ENCODE peak calls at places on chromosomes 5 and 9, in seven cellular contexts. One of them, this sample, is unnamed.

GRCh38 chr5:181189363-181189961 is 15.5 kb downstream of the TRIM7 start:
- DNase-seq in adrenal gland: no peak
- DNase-seq in spleen: peak; percentile 89
- DNase-seq in breast epithelium: no peak
- DNase-seq in heart left ventricle: peak; percentile 48
- DNase-seq in A549: no peak
- DNase-seq in right lobe of liver: no peak
- DNase-seq in this sample: no peak

GRCh38 chr5:83473344-83474169 is 2.0 kb downstream of the VCAN start:
- DNase-seq in adrenal gland: peak; percentile 88
- DNase-seq in spleen: peak; percentile 85
- DNase-seq in breast epithelium: peak; percentile 83
- DNase-seq in heart left ventricle: peak; percentile 88
- DNase-seq in A549: peak; percentile 92
- DNase-seq in right lobe of liver: peak; percentile 66
- DNase-seq in this sample: peak; percentile 99

GRCh38 chr9:14107977-14108376 is 206.0 kb downstream of the NFIB start:
- DNase-seq in adrenal gland: no peak
- DNase-seq in spleen: no peak
- DNase-seq in breast epithelium: no peak
- DNase-seq in heart left ventricle: no peak
- DNase-seq in A549: no peak
- DNase-seq in right lobe of liver: no peak
- DNase-seq in this sample: no peak

GRCh38 chr9:93644397-93645088 is 68.2 kb downstream of the PHF2 start:
- DNase-seq in adrenal gland: peak; percentile 7
- DNase-seq in spleen: peak; percentile 58
- DNase-seq in breast epithelium: no peak
- DNase-seq in heart left ventricle: no peak
- DNase-seq in A549: no peak
- DNase-seq in right lobe of liver: peak; percentile 37
- DNase-seq in this sample: no peak

GRCh38 chr5:15834596-15835245 is 334.7 kb downstream of the FBXL7 start:
- DNase-seq in adrenal gland: no peak
- DNase-seq in spleen: no peak
- DNase-seq in breast epithelium: no peak
- DNase-seq in heart left ventricle: no peak
- DNase-seq in A549: no peak
- DNase-seq in right lobe of liver: no peak
- DNase-seq in this sample: no peak

GRCh38 chr5:86354664-86355063 is 263.1 kb upstream of the COX7C start:
- DNase-seq in adrenal gland: no peak
- DNase-seq in spleen: no peak
- DNase-seq in breast epithelium: no peak
- DNase-seq in heart left ventricle: no peak
- DNase-seq in A549: no peak
- DNase-seq in right lobe of liver: no peak
- DNase-seq in this sample: no peak

GRCh38 chr5:174571662-174572397 is 152.6 kb upstream of the MSX2 start:
- DNase-seq in adrenal gland: peak; percentile 79
- DNase-seq in spleen: no peak
- DNase-seq in breast epithelium: peak; percentile 72
- DNase-seq in heart left ventricle: peak; percentile 37
- DNase-seq in A549: peak; percentile 87
- DNase-seq in right lobe of liver: no peak
- DNase-seq in this sample: no peak

GRCh38 chr9:90942555-90942954 is 140.9 kb downstream of the SYK start:
- DNase-seq in adrenal gland: no peak
- DNase-seq in spleen: no peak
- DNase-seq in breast epithelium: peak; percentile 88
- DNase-seq in heart left ventricle: no peak
- DNase-seq in A549: no peak
- DNase-seq in right lobe of liver: no peak
- DNase-seq in this sample: no peak

GRCh38 chr5:103542441-103542840 is 20.1 kb downstream of the NUDT12 start:
- DNase-seq in adrenal gland: no peak
- DNase-seq in spleen: no peak
- DNase-seq in breast epithelium: no peak
- DNase-seq in heart left ventricle: no peak
- DNase-seq in A549: no peak
- DNase-seq in right lobe of liver: no peak
- DNase-seq in this sample: no peak

GRCh38 chr5:169256191-169256590 is 44.7 kb downstream of the SLIT3 start:
- DNase-seq in adrenal gland: no peak
- DNase-seq in spleen: no peak
- DNase-seq in breast epithelium: no peak
- DNase-seq in heart left ventricle: no peak
- DNase-seq in A549: no peak
- DNase-seq in right lobe of liver: no peak
- DNase-seq in this sample: no peak

GRCh38 chr9:111868475-111868874 is 28.1 kb upstream of the UGCG start:
- DNase-seq in adrenal gland: no peak
- DNase-seq in spleen: no peak
- DNase-seq in breast epithelium: no peak
- DNase-seq in heart left ventricle: no peak
- DNase-seq in A549: no peak
- DNase-seq in right lobe of liver: no peak
- DNase-seq in this sample: no peak

GRCh38 chr5:142674438-142675210 is 11.3 kb downstream of the FGF1 start:
- DNase-seq in adrenal gland: no peak
- DNase-seq in spleen: no peak
- DNase-seq in breast epithelium: no peak
- DNase-seq in heart left ventricle: peak; percentile 48
- DNase-seq in A549: no peak
- DNase-seq in right lobe of liver: no peak
- DNase-seq in this sample: no peak

GRCh38 chr5:113390224-113390623 is 44.6 kb downstream of the TSSK1B start:
- DNase-seq in adrenal gland: no peak
- DNase-seq in spleen: no peak
- DNase-seq in breast epithelium: no peak
- DNase-seq in heart left ventricle: no peak
- DNase-seq in A549: no peak
- DNase-seq in right lobe of liver: no peak
- DNase-seq in this sample: no peak

GRCh38 chr5:120419110-120419509 is 45.0 kb upstream of the PRR16 start:
- DNase-seq in adrenal gland: no peak
- DNase-seq in spleen: no peak
- DNase-seq in breast epithelium: no peak
- DNase-seq in heart left ventricle: no peak
- DNase-seq in A549: no peak
- DNase-seq in right lobe of liver: no peak
- DNase-seq in this sample: no peak

GRCh38 chr9:80592413-80592812 is 1020.6 kb downstream of the TLE4 start:
- DNase-seq in adrenal gland: no peak
- DNase-seq in spleen: no peak
- DNase-seq in breast epithelium: no peak
- DNase-seq in heart left ventricle: no peak
- DNase-seq in A549: no peak
- DNase-seq in right lobe of liver: no peak
- DNase-seq in this sample: no peak

GRCh38 chr5:179732918-179733763 is 519 bp downstream of the MAML1 start:
- DNase-seq in adrenal gland: peak; percentile 56
- DNase-seq in spleen: peak; percentile 92
- DNase-seq in breast epithelium: peak; percentile 25
- DNase-seq in heart left ventricle: peak; percentile 49
- DNase-seq in A549: peak; percentile 30
- DNase-seq in right lobe of liver: peak; percentile 73
- DNase-seq in this sample: peak; percentile 87

GRCh38 chr9:4746278-4746677 is 5.3 kb upstream of the AK3 start:
- DNase-seq in adrenal gland: no peak
- DNase-seq in spleen: no peak
- DNase-seq in breast epithelium: no peak
- DNase-seq in heart left ventricle: no peak
- DNase-seq in A549: no peak
- DNase-seq in right lobe of liver: no peak
- DNase-seq in this sample: no peak

GRCh38 chr5:62457071-62457470 is 44.5 kb downstream of the IPO11 start:
- DNase-seq in adrenal gland: no peak
- DNase-seq in spleen: no peak
- DNase-seq in breast epithelium: no peak
- DNase-seq in heart left ventricle: no peak
- DNase-seq in A549: no peak
- DNase-seq in right lobe of liver: no peak
- DNase-seq in this sample: no peak

GRCh38 chr5:103205991-103206700 is 52.4 kb upstream of the MACIR start:
- DNase-seq in adrenal gland: no peak
- DNase-seq in spleen: no peak
- DNase-seq in breast epithelium: no peak
- DNase-seq in heart left ventricle: no peak
- DNase-seq in A549: no peak
- DNase-seq in right lobe of liver: no peak
- DNase-seq in this sample: no peak

GRCh38 chr5:91641730-91642350 is 258.7 kb upstream of the ARRDC3 start:
- DNase-seq in adrenal gland: no peak
- DNase-seq in spleen: no peak
- DNase-seq in breast epithelium: no peak
- DNase-seq in heart left ventricle: no peak
- DNase-seq in A549: peak; percentile 4
- DNase-seq in right lobe of liver: no peak
- DNase-seq in this sample: no peak

GRCh38 chr5:57863661-57864060 is 381.1 kb upstream of the ACTBL2 start:
- DNase-seq in adrenal gland: no peak
- DNase-seq in spleen: no peak
- DNase-seq in breast epithelium: no peak
- DNase-seq in heart left ventricle: no peak
- DNase-seq in A549: no peak
- DNase-seq in right lobe of liver: no peak
- DNase-seq in this sample: no peak

GRCh38 chr5:36642089-36642488 is 35.7 kb downstream of the SLC1A3 start:
- DNase-seq in adrenal gland: no peak
- DNase-seq in spleen: no peak
- DNase-seq in breast epithelium: no peak
- DNase-seq in heart left ventricle: no peak
- DNase-seq in A549: no peak
- DNase-seq in right lobe of liver: no peak
- DNase-seq in this sample: no peak
- TF ChIP-seq POLR2A in adrenal gland: no peak
- TF ChIP-seq POLR2A in spleen: no peak
- TF ChIP-seq POLR2A in breast epithelium: no peak
- TF ChIP-seq POLR2A in heart left ventricle: no peak
- TF ChIP-seq POLR2A in A549: no peak
- TF ChIP-seq POLR2A in right lobe of liver: no peak
- TF ChIP-seq POLR2A in this sample: no peak

GRCh38 chr5:31640573-31640972 is 1.6 kb downstream of the PDZD2 start:
- DNase-seq in adrenal gland: no peak
- DNase-seq in spleen: no peak
- DNase-seq in breast epithelium: no peak
- DNase-seq in heart left ventricle: no peak
- DNase-seq in A549: no peak
- DNase-seq in right lobe of liver: no peak
- DNase-seq in this sample: no peak
- H3K27ac ChIP-seq in adrenal gland: no peak overlapping the region
- H3K27ac ChIP-seq in spleen: no peak overlapping the region
- H3K27ac ChIP-seq in breast epithelium: no peak overlapping the region
- H3K27ac ChIP-seq in heart left ventricle: peak overlapping the region; percentile 72
- H3K27ac ChIP-seq in A549: no peak overlapping the region
- H3K27ac ChIP-seq in right lobe of liver: no peak overlapping the region
- H3K27ac ChIP-seq in this sample: no peak overlapping the region

GRCh38 chr5:35122819-35123218 is 75.1 kb upstream of the AGXT2 start:
- DNase-seq in adrenal gland: no peak
- DNase-seq in spleen: no peak
- DNase-seq in breast epithelium: no peak
- DNase-seq in heart left ventricle: no peak
- DNase-seq in A549: no peak
- DNase-seq in right lobe of liver: peak; percentile 67
- DNase-seq in this sample: no peak

GRCh38 chr5:35114698-35115097 is 66.9 kb upstream of the AGXT2 start:
- DNase-seq in adrenal gland: no peak
- DNase-seq in spleen: no peak
- DNase-seq in breast epithelium: no peak
- DNase-seq in heart left ventricle: no peak
- DNase-seq in A549: no peak
- DNase-seq in right lobe of liver: no peak
- DNase-seq in this sample: no peak

GRCh38 chr5:35120745-35121144 is 73.0 kb upstream of the AGXT2 start:
- DNase-seq in adrenal gland: no peak
- DNase-seq in spleen: no peak
- DNase-seq in breast epithelium: no peak
- DNase-seq in heart left ventricle: no peak
- DNase-seq in A549: no peak
- DNase-seq in right lobe of liver: no peak
- DNase-seq in this sample: no peak

GRCh38 chr5:35115920-35116319 is 68.2 kb upstream of the AGXT2 start:
- DNase-seq in adrenal gland: no peak
- DNase-seq in spleen: no peak
- DNase-seq in breast epithelium: no peak
- DNase-seq in heart left ventricle: no peak
- DNase-seq in A549: no peak
- DNase-seq in right lobe of liver: no peak
- DNase-seq in this sample: no peak

GRCh38 chr5:35117960-35118359 is 70.2 kb upstream of the AGXT2 start:
- DNase-seq in adrenal gland: no peak
- DNase-seq in spleen: no peak
- DNase-seq in breast epithelium: no peak
- DNase-seq in heart left ventricle: no peak
- DNase-seq in A549: no peak
- DNase-seq in right lobe of liver: no peak
- DNase-seq in this sample: no peak
- TF ChIP-seq CTCF in adrenal gland: no peak
- TF ChIP-seq CTCF in spleen: no peak
- TF ChIP-seq CTCF in breast epithelium: no peak
- TF ChIP-seq CTCF in heart left ventricle: no peak
- TF ChIP-seq CTCF in A549: no peak
- TF ChIP-seq CTCF in right lobe of liver: no peak
- TF ChIP-seq CTCF in this sample: no peak

GRCh38 chr9:110048473-110048975 is 159.4 kb downstream of the C9orf152 start:
- DNase-seq in adrenal gland: peak; percentile 75
- DNase-seq in spleen: peak; percentile 96
- DNase-seq in breast epithelium: peak; percentile 26
- DNase-seq in heart left ventricle: peak; percentile 87
- DNase-seq in A549: peak; percentile 55
- DNase-seq in right lobe of liver: peak; percentile 74
- DNase-seq in this sample: peak; percentile 87
- TF ChIP-seq POLR2A in adrenal gland: peak; percentile 29
- TF ChIP-seq POLR2A in spleen: no peak
- TF ChIP-seq POLR2A in breast epithelium: no peak
- TF ChIP-seq POLR2A in heart left ventricle: peak; percentile 90
- TF ChIP-seq POLR2A in A549: peak; percentile 26
- TF ChIP-seq POLR2A in right lobe of liver: peak; percentile 77
- TF ChIP-seq POLR2A in this sample: peak; percentile 16

GRCh38 chr5:149675467-149676201 is 54.5 kb upstream of the PPARGC1B start:
- DNase-seq in adrenal gland: no peak
- DNase-seq in spleen: no peak
- DNase-seq in breast epithelium: no peak
- DNase-seq in heart left ventricle: peak; percentile 67
- DNase-seq in A549: no peak
- DNase-seq in right lobe of liver: no peak
- DNase-seq in this sample: no peak
- H3K27ac ChIP-seq in adrenal gland: no peak overlapping the region
- H3K27ac ChIP-seq in spleen: no peak overlapping the region
- H3K27ac ChIP-seq in breast epithelium: no peak overlapping the region
- H3K27ac ChIP-seq in heart left ventricle: no peak overlapping the region
- H3K27ac ChIP-seq in A549: no peak overlapping the region
- H3K27ac ChIP-seq in right lobe of liver: no peak overlapping the region
- H3K27ac ChIP-seq in this sample: no peak overlapping the region

GRCh38 chr9:101115062-101115461 is 86.5 kb downstream of the PLPPR1 start:
- DNase-seq in adrenal gland: no peak
- DNase-seq in spleen: no peak
- DNase-seq in breast epithelium: no peak
- DNase-seq in heart left ventricle: no peak
- DNase-seq in A549: no peak
- DNase-seq in right lobe of liver: no peak
- DNase-seq in this sample: no peak
- TF ChIP-seq CTCF in adrenal gland: no peak
- TF ChIP-seq CTCF in spleen: no peak
- TF ChIP-seq CTCF in breast epithelium: no peak
- TF ChIP-seq CTCF in heart left ventricle: no peak
- TF ChIP-seq CTCF in A549: no peak
- TF ChIP-seq CTCF in right lobe of liver: no peak
- TF ChIP-seq CTCF in this sample: no peak

GRCh38 chr9:36151306-36152210 is 15.0 kb downstream of the GLIPR2 start:
- DNase-seq in adrenal gland: no peak
- DNase-seq in spleen: peak; percentile 98
- DNase-seq in breast epithelium: no peak
- DNase-seq in heart left ventricle: peak; percentile 69
- DNase-seq in A549: no peak
- DNase-seq in right lobe of liver: peak; percentile 78
- DNase-seq in this sample: no peak
- TF ChIP-seq POLR2A in adrenal gland: no peak
- TF ChIP-seq POLR2A in spleen: peak; percentile 32
- TF ChIP-seq POLR2A in breast epithelium: no peak
- TF ChIP-seq POLR2A in heart left ventricle: no peak
- TF ChIP-seq POLR2A in A549: no peak
- TF ChIP-seq POLR2A in right lobe of liver: no peak
- TF ChIP-seq POLR2A in this sample: no peak

This sample was measured in vagina.